ENCODE peak calls at places on chromosomes 7 and 10, in five cellular contexts. S, Q, W, L and D are unnamed samples.

GRCh38 chr7:137904826-137905225 is 58.1 kb upstream of the DGKI start:
- DNase-seq in S (no peak), Q (no peak), W (no peak), L (no peak), D (no peak)

GRCh38 chr10:49526624-49527023 is 12.3 kb downstream of the ERCC6 start:
- DNase-seq in S (no peak), Q (peak), W (no peak), L (peak), D (no peak)

GRCh38 chr7:16727736-16728135 is 25.8 kb upstream of the TSPAN13 start:
- DNase-seq in S (no peak), Q (no peak), W (no peak), L (no peak), D (no peak)

GRCh38 chr7:82235710-82236109 is 207.9 kb downstream of the CACNA2D1 start:
- DNase-seq in S (no peak), Q (no peak), W (no peak), L (no peak), D (no peak)

GRCh38 chr10:110643670-110644597 is at the start of gene RBM20:
- DNase-seq in S (no peak), Q (no peak), W (no peak), L (no peak), D (no peak)

GRCh38 chr7:30027065-30027456 is 559 bp upstream of the FKBP14 start:
- DNase-seq in S (no peak), Q (no peak), W (no peak), L (no peak), D (peak)

GRCh38 chr7:130421685-130422084 is 19.1 kb downstream of the CEP41 start:
- DNase-seq in S (no peak), Q (peak), W (no peak), L (no peak), D (peak)

GRCh38 chr10:113199459-113199858 is 249.4 kb downstream of the TCF7L2 start:
- DNase-seq in S (no peak), Q (no peak), W (no peak), L (no peak), D (no peak)

GRCh38 chr7:17371656-17372524 is 73.4 kb downstream of the AHR start:
- DNase-seq in S (no peak), Q (peak), W (no peak), L (no peak), D (no peak)

GRCh38 chr10:1044146-1044545 is 4.8 kb downstream of the IDI1 start:
- DNase-seq in S (no peak), Q (no peak), W (no peak), L (no peak), D (no peak)

GRCh38 chr7:68691261-68692216 is 906.7 kb upstream of the AUTS2 start:
- DNase-seq in S (no peak), Q (peak), W (no peak), L (no peak), D (no peak)

GRCh38 chr7:124810605-124811004 is 45.0 kb upstream of the GPR37 start:
- DNase-seq in S (no peak), Q (no peak), W (no peak), L (no peak), D (no peak)

GRCh38 chr7:74199551-74200355 is 10.1 kb upstream of the LAT2 start:
- DNase-seq in S (no peak), Q (no peak), W (no peak), L (no peak), D (no peak)

GRCh38 chr10:117348236-117348635 is 27.0 kb downstream of the PDZD8 start:
- DNase-seq in S (no peak), Q (no peak), W (no peak), L (no peak), D (no peak)

GRCh38 chr10:35563266-35563891 is 41.8 kb upstream of the GJD4 start:
- DNase-seq in S (no peak), Q (no peak), W (peak), L (peak), D (peak)

GRCh38 chr7:112510032-112510742 is 29.4 kb downstream of the LSMEM1 start:
- DNase-seq in S (no peak), Q (peak), W (no peak), L (no peak), D (no peak)

GRCh38 chr10:21184216-21184615 is 287.1 kb upstream of the NEBL start:
- DNase-seq in S (no peak), Q (no peak), W (no peak), L (peak), D (peak)